ENCODE peak calls at places on chromosomes 3 and 15, in five cellular contexts. One of them, this sample, is unnamed. For H3K27me3, the result is how much of the 10 kb centered on the place peaks cover.

GRCh38 chr3:25960776-25961175 is 170.9 kb downstream of the OXSM start:
- DNase-seq in GM23338: no peak
- DNase-seq in MM.1S: no peak
- DNase-seq in A673: no peak
- DNase-seq in Karpas-422: no peak
- DNase-seq in this sample: no peak

GRCh38 chr3:134667461-134667860 is 16.6 kb upstream of the KY start:
- DNase-seq in GM23338: no peak
- DNase-seq in MM.1S: no peak
- DNase-seq in A673: no peak
- DNase-seq in Karpas-422: no peak
- DNase-seq in this sample: no peak

GRCh38 chr3:146590521-146590920 is 14.6 kb downstream of the PLSCR5 start:
- DNase-seq in GM23338: no peak
- DNase-seq in MM.1S: no peak
- DNase-seq in A673: peak
- DNase-seq in Karpas-422: no peak
- DNase-seq in this sample: no peak

GRCh38 chr15:98737721-98738120 is 89.4 kb downstream of the IGF1R start:
- DNase-seq in GM23338: no peak
- DNase-seq in MM.1S: no peak
- DNase-seq in A673: no peak
- DNase-seq in Karpas-422: no peak
- DNase-seq in this sample: no peak

GRCh38 chr3:116188231-116188785 is 257.0 kb downstream of the LSAMP start:
- DNase-seq in GM23338: no peak
- DNase-seq in MM.1S: no peak
- DNase-seq in A673: peak
- DNase-seq in Karpas-422: no peak
- DNase-seq in this sample: no peak

GRCh38 chr3:9779721-9780450 is 10.1 kb upstream of the CAMK1 start:
- DNase-seq in GM23338: no peak
- DNase-seq in MM.1S: no peak
- DNase-seq in A673: no peak
- DNase-seq in Karpas-422: peak
- DNase-seq in this sample: peak

GRCh38 chr3:186732169-186732766 is 15.1 kb downstream of the KNG1 start:
- DNase-seq in GM23338: no peak
- DNase-seq in MM.1S: no peak
- DNase-seq in A673: no peak
- DNase-seq in Karpas-422: no peak
- DNase-seq in this sample: no peak

GRCh38 chr3:51436998-51437639 is 46.0 kb downstream of the RBM15B start:
- DNase-seq in GM23338: no peak
- DNase-seq in MM.1S: no peak
- DNase-seq in A673: no peak
- DNase-seq in Karpas-422: no peak
- DNase-seq in this sample: no peak

GRCh38 chr3:23968467-23969184 is 23.5 kb downstream of the NR1D2 start:
- DNase-seq in GM23338: no peak
- DNase-seq in MM.1S: no peak
- DNase-seq in A673: no peak
- DNase-seq in Karpas-422: no peak
- DNase-seq in this sample: no peak

GRCh38 chr3:39378957-39379777 is 4.0 kb upstream of the SLC25A38 start:
- DNase-seq in GM23338: no peak
- DNase-seq in MM.1S: no peak
- DNase-seq in A673: no peak
- DNase-seq in Karpas-422: no peak
- DNase-seq in this sample: no peak

GRCh38 chr3:28575748-28576589 is 227.3 kb upstream of the AZI2 start:
- DNase-seq in GM23338: peak
- DNase-seq in MM.1S: no peak
- DNase-seq in A673: peak
- DNase-seq in Karpas-422: no peak
- DNase-seq in this sample: no peak

GRCh38 chr3:23758253-23758838 is 47.4 kb upstream of the UBE2E1 start:
- DNase-seq in GM23338: no peak
- DNase-seq in MM.1S: no peak
- DNase-seq in A673: no peak
- DNase-seq in Karpas-422: peak
- DNase-seq in this sample: no peak

GRCh38 chr3:95758707-95759106 is 1055.7 kb upstream of the EPHA6 start:
- DNase-seq in GM23338: no peak
- DNase-seq in MM.1S: no peak
- DNase-seq in A673: no peak
- DNase-seq in Karpas-422: no peak
- DNase-seq in this sample: no peak

GRCh38 chr3:139745831-139746230 is 68.1 kb upstream of the NMNAT3 start:
- DNase-seq in GM23338: no peak
- DNase-seq in MM.1S: no peak
- DNase-seq in A673: no peak
- DNase-seq in Karpas-422: no peak
- DNase-seq in this sample: no peak

GRCh38 chr15:68818671-68819450 is 1.8 kb downstream of the ANP32A start:
- DNase-seq in GM23338: peak
- DNase-seq in MM.1S: peak
- DNase-seq in A673: peak
- DNase-seq in Karpas-422: peak
- DNase-seq in this sample: peak

GRCh38 chr15:65839354-65839901 is 29.9 kb upstream of the RAB11A start:
- DNase-seq in GM23338: no peak
- DNase-seq in MM.1S: no peak
- DNase-seq in A673: no peak
- DNase-seq in Karpas-422: no peak
- DNase-seq in this sample: no peak

GRCh38 chr15:64808785-64809453 is 16.5 kb downstream of the PIF1 start:
- DNase-seq in GM23338: peak
- DNase-seq in MM.1S: no peak
- DNase-seq in A673: no peak
- DNase-seq in Karpas-422: no peak
- DNase-seq in this sample: no peak

GRCh38 chr15:65383991-65384390 is 6.2 kb upstream of the IGDCC3 start:
- DNase-seq in GM23338: no peak
- DNase-seq in MM.1S: no peak
- DNase-seq in A673: no peak
- DNase-seq in Karpas-422: no peak
- DNase-seq in this sample: no peak

GRCh38 chr15:31214864-31215489 is 111.7 kb upstream of the KLF13 start:
- DNase-seq in GM23338: no peak
- DNase-seq in MM.1S: no peak
- DNase-seq in A673: no peak
- DNase-seq in Karpas-422: peak
- DNase-seq in this sample: no peak

GRCh38 chr3:9207076-9207763 is 42.2 kb downstream of the SRGAP3 start:
- DNase-seq in GM23338: no peak
- DNase-seq in MM.1S: no peak
- DNase-seq in A673: no peak
- DNase-seq in Karpas-422: no peak
- DNase-seq in this sample: no peak

GRCh38 chr3:77038468-77038927 is 1.4 kb upstream of the ROBO2 start:
- DNase-seq in GM23338: peak
- DNase-seq in MM.1S: peak
- DNase-seq in A673: peak
- DNase-seq in Karpas-422: peak
- DNase-seq in this sample: no peak

GRCh38 chr15:76209948-76210347 is 101.3 kb downstream of the ETFA start:
- DNase-seq in GM23338: no peak
- DNase-seq in MM.1S: no peak
- DNase-seq in A673: no peak
- DNase-seq in Karpas-422: no peak
- DNase-seq in this sample: no peak

GRCh38 chr3:112569265-112569664 is 7.4 kb downstream of the SLC35A5 start:
- DNase-seq in GM23338: no peak
- DNase-seq in MM.1S: no peak
- DNase-seq in A673: no peak
- DNase-seq in Karpas-422: no peak
- DNase-seq in this sample: no peak

GRCh38 chr15:65862682-65863081 is 6.6 kb upstream of the RAB11A start:
- DNase-seq in GM23338: peak
- DNase-seq in MM.1S: peak
- DNase-seq in A673: peak
- DNase-seq in Karpas-422: peak
- DNase-seq in this sample: peak

GRCh38 chr15:91426412-91426811 is 326.4 kb downstream of the SV2B start:
- DNase-seq in GM23338: no peak
- DNase-seq in MM.1S: no peak
- DNase-seq in A673: no peak
- DNase-seq in Karpas-422: no peak
- DNase-seq in this sample: no peak

GRCh38 chr3:157027861-157028745 is 131.8 kb downstream of the CCNL1 start:
- DNase-seq in GM23338: peak
- DNase-seq in MM.1S: no peak
- DNase-seq in A673: no peak
- DNase-seq in Karpas-422: no peak
- DNase-seq in this sample: no peak

GRCh38 chr3:142315083-142315482 is 89.7 kb upstream of the GK5 start:
- DNase-seq in GM23338: peak
- DNase-seq in MM.1S: no peak
- DNase-seq in A673: no peak
- DNase-seq in Karpas-422: no peak
- DNase-seq in this sample: no peak

GRCh38 chr3:142319094-142319493 is 93.7 kb upstream of the GK5 start:
- DNase-seq in GM23338: no peak
- DNase-seq in MM.1S: no peak
- DNase-seq in A673: no peak
- DNase-seq in Karpas-422: no peak
- DNase-seq in this sample: no peak

GRCh38 chr3:142318331-142318730 is 92.9 kb upstream of the GK5 start:
- DNase-seq in GM23338: no peak
- DNase-seq in MM.1S: no peak
- DNase-seq in A673: no peak
- DNase-seq in Karpas-422: no peak
- DNase-seq in this sample: no peak

DNA sequence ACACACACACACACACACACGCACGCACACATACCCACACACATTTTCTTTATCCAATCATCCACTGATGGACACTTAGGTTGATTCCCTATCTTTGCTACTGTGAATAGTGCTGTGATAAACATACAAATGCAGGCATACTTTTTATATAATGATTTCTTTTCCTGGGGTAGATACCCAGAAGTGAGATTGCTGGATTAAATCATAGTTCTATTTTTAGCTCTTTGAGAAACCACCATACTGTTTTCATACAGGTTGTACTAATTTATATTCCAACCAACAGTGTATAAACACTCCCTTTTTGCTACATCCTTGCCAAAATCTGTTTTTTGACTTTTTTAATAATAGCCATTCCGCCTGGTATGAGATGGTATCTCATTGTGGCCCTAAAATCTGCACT is 94.5 kb upstream of the GK5 start:
- DNase-seq in GM23338: no peak
- DNase-seq in MM.1S: no peak
- DNase-seq in A673: no peak
- DNase-seq in Karpas-422: no peak
- DNase-seq in this sample: no peak
- H3K27me3 ChIP-seq in GM23338: under half
- H3K27me3 ChIP-seq in MM.1S: under half
- H3K27me3 ChIP-seq in A673: under half
- H3K27me3 ChIP-seq in Karpas-422: under half
- H3K27me3 ChIP-seq in this sample: under half

GRCh38 chr3:62374375-62374876 is 1.1 kb upstream of the FEZF2 start:
- DNase-seq in GM23338: peak
- DNase-seq in MM.1S: no peak
- DNase-seq in A673: no peak
- DNase-seq in Karpas-422: no peak
- DNase-seq in this sample: no peak

GRCh38 chr3:62373714-62374333 is 474 bp upstream of the FEZF2 start:
- DNase-seq in GM23338: peak
- DNase-seq in MM.1S: no peak
- DNase-seq in A673: no peak
- DNase-seq in Karpas-422: no peak
- DNase-seq in this sample: no peak

GRCh38 chr3:62371735-62372591 is 1.4 kb downstream of the FEZF2 start:
- DNase-seq in GM23338: peak
- DNase-seq in MM.1S: no peak
- DNase-seq in A673: no peak
- DNase-seq in Karpas-422: no peak
- DNase-seq in this sample: no peak

GRCh38 chr3:62372621-62373041 is 719 bp downstream of the FEZF2 start:
- DNase-seq in GM23338: no peak
- DNase-seq in MM.1S: no peak
- DNase-seq in A673: no peak
- DNase-seq in Karpas-422: no peak
- DNase-seq in this sample: no peak

DNA sequence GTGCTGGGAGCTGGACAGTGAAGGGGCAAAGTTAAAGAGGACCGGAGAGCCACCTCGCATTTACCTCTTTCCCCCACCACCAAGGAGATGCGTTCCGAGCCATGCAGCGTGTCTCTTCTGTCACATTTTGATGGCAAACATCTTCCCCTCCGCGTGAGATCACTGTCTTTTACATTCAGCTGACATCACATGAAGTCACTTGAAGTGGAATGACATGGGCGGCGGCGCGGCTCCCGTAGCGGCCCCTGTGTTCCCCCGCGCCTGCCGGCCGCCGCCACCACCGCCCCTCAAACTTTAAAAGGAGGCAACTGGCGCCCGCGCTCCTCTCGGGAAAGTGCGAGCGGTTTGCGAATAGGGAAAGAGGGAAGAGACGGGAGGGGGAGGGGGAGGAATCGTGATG is at the start of gene FEZF2:
- DNase-seq in GM23338: peak
- DNase-seq in MM.1S: no peak
- DNase-seq in A673: no peak
- DNase-seq in Karpas-422: no peak
- DNase-seq in this sample: no peak
- H3K27me3 ChIP-seq in GM23338: half or more
- H3K27me3 ChIP-seq in MM.1S: under half
- H3K27me3 ChIP-seq in A673: half or more
- H3K27me3 ChIP-seq in Karpas-422: under half
- H3K27me3 ChIP-seq in this sample: under half

GRCh38 chr3:70053293-70053692 is 53.8 kb downstream of the SAMMSON start:
- DNase-seq in GM23338: no peak
- DNase-seq in MM.1S: no peak
- DNase-seq in A673: no peak
- DNase-seq in Karpas-422: no peak
- DNase-seq in this sample: no peak
- H3K27me3 ChIP-seq in GM23338: under half
- H3K27me3 ChIP-seq in MM.1S: under half
- H3K27me3 ChIP-seq in A673: under half
- H3K27me3 ChIP-seq in Karpas-422: under half
- H3K27me3 ChIP-seq in this sample: under half

GRCh38 chr3:123469323-123469995 is 20.6 kb upstream of the ADCY5 start:
- DNase-seq in GM23338: no peak
- DNase-seq in MM.1S: no peak
- DNase-seq in A673: no peak
- DNase-seq in Karpas-422: no peak
- DNase-seq in this sample: no peak

GRCh38 chr3:123471106-123471505 is 22.2 kb upstream of the ADCY5 start:
- DNase-seq in GM23338: no peak
- DNase-seq in MM.1S: no peak
- DNase-seq in A673: no peak
- DNase-seq in Karpas-422: no peak
- DNase-seq in this sample: no peak

GRCh38 chr3:123464211-123464610 is 15.3 kb upstream of the ADCY5 start:
- DNase-seq in GM23338: no peak
- DNase-seq in MM.1S: no peak
- DNase-seq in A673: no peak
- DNase-seq in Karpas-422: no peak
- DNase-seq in this sample: no peak

GRCh38 chr3:123467051-123467450 is 18.2 kb upstream of the ADCY5 start:
- DNase-seq in GM23338: no peak
- DNase-seq in MM.1S: no peak
- DNase-seq in A673: no peak
- DNase-seq in Karpas-422: no peak
- DNase-seq in this sample: no peak
- H3K27me3 ChIP-seq in GM23338: under half
- H3K27me3 ChIP-seq in MM.1S: under half
- H3K27me3 ChIP-seq in A673: under half
- H3K27me3 ChIP-seq in Karpas-422: under half
- H3K27me3 ChIP-seq in this sample: under half

This sample was measured in GM06990.